ENCODE peak calls at places on chromosomes 6 and 20, in four cellular contexts. I, E, U and H are unnamed samples.

GRCh38 chr6:36906539-36906938 is 20.8 kb downstream of the C6orf89 start:
- DNase-seq in I (peak), E (peak), U (no peak), H (no peak)

GRCh38 chr6:39815356-39815755 is 23.2 kb downstream of the DAAM2 start:
- DNase-seq in I (no peak), E (no peak), U (no peak), H (no peak)

GRCh38 chr20:64138276-64138815 is 25.9 kb upstream of the MYT1 start:
- DNase-seq in I (no peak), E (no peak), U (no peak), H (peak)

GRCh38 chr6:44788387-44788981 is 401.0 kb downstream of the CDC5L start:
- DNase-seq in I (no peak), E (no peak), U (no peak), H (no peak)

GRCh38 chr6:7902221-7902620 is 8.4 kb downstream of the TXNDC5 start:
- DNase-seq in I (no peak), E (no peak), U (no peak), H (no peak)

GRCh38 chr6:70738028-70738427 is 70.3 kb downstream of the SMAP1 start:
- DNase-seq in I (no peak), E (no peak), U (no peak), H (no peak)

GRCh38 chr6:63430985-63431519 is 111.3 kb upstream of the LGSN start:
- DNase-seq in I (no peak), E (no peak), U (no peak), H (no peak)

GRCh38 chr6:31477521-31477920 is 20.4 kb upstream of the MICB start:
- DNase-seq in I (no peak), E (no peak), U (no peak), H (no peak)

GRCh38 chr20:2693996-2694471 is 1.5 kb downstream of the EBF4 start:
- DNase-seq in I (no peak), E (peak), U (no peak), H (peak)

GRCh38 chr6:110217255-110217654 is 37.0 kb downstream of the CDC40 start:
- DNase-seq in I (no peak), E (no peak), U (peak), H (no peak)

GRCh38 chr20:24986436-24987015 is 6.0 kb downstream of the APMAP start:
- DNase-seq in I (no peak), E (no peak), U (no peak), H (peak)

GRCh38 chr6:83637953-83638352 is 70.9 kb downstream of the SNAP91 start:
- DNase-seq in I (no peak), E (no peak), U (peak), H (no peak)

GRCh38 chr20:6975326-6975725 is 207.8 kb downstream of the BMP2 start:
- DNase-seq in I (no peak), E (no peak), U (no peak), H (no peak)

GRCh38 chr6:111534366-111534765 is 51.3 kb upstream of the REV3L start:
- DNase-seq in I (peak), E (peak), U (peak), H (peak)

GRCh38 chr6:33633084-33633461 is 12.0 kb downstream of the ITPR3 start:
- DNase-seq in I (no peak), E (no peak), U (no peak), H (no peak)

GRCh38 chr6:27608916-27609883 is 136.3 kb upstream of the ZNF184 start:
- DNase-seq in I (peak), E (no peak), U (peak), H (no peak)

GRCh38 chr6:139166956-139167313 is 32.1 kb downstream of the HECA start:
- DNase-seq in I (no peak), E (no peak), U (no peak), H (no peak)

GRCh38 chr6:134295953-134296553 is 21.9 kb downstream of the SGK1 start:
- DNase-seq in I (peak), E (no peak), U (peak), H (peak)

GRCh38 chr20:47691632-47692031 is 93.6 kb downstream of the SULF2 start:
- DNase-seq in I (no peak), E (no peak), U (peak), H (no peak)

GRCh38 chr6:135060076-135060475 is 5.5 kb upstream of the HBS1L start:
- DNase-seq in I (no peak), E (no peak), U (peak), H (no peak)

GRCh38 chr20:64244281-64244805 is 11.2 kb upstream of the PCMTD2 start:
- DNase-seq in I (no peak), E (peak), U (no peak), H (no peak)

GRCh38 chr6:45886776-45887175 is 128.9 kb downstream of the CLIC5 start:
- DNase-seq in I (no peak), E (no peak), U (peak), H (no peak)

GRCh38 chr6:131733376-131734016 is 22.7 kb upstream of the CTAGE9 start:
- DNase-seq in I (no peak), E (no peak), U (no peak), H (no peak)

GRCh38 chr20:9838378-9839295 is at the start of gene PAK5:
- DNase-seq in I (peak), E (peak), U (peak), H (no peak)

GRCh38 chr20:9835302-9835701 is 3.6 kb downstream of the PAK5 start:
- DNase-seq in I (no peak), E (no peak), U (no peak), H (no peak)

GRCh38 chr20:9838035-9838377 is 870 bp downstream of the PAK5 start:
- DNase-seq in I (no peak), E (no peak), U (peak), H (no peak)

GRCh38 chr20:9837634-9838033 is 1.2 kb downstream of the PAK5 start:
- DNase-seq in I (no peak), E (no peak), U (no peak), H (no peak)

DNA sequence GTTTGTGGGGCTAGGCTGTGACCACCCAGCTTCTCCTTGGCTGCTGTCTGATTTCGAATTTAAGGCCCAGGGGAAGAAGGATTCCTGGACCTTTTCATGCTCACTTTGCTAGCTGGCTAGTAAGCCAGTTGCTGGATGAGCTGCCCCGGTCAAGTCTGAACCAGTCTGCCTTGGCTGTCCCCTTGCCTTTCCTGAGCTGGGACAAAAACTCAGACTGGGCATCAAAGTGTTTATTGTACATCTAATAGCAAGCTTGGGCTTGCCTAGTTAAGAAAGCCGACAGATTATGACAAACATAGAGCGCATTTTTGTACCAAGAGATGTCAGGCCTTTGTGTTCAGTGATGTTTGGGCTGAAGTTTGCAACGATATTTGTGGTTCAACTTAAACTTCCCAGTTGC is 750 bp upstream of the PAK5 start:
- DNase-seq in I (no peak), E (no peak), U (no peak), H (no peak)
- H3K4me3 ChIP-seq in I (no peak), E (no peak), U (no peak), H (no peak)

DNA sequence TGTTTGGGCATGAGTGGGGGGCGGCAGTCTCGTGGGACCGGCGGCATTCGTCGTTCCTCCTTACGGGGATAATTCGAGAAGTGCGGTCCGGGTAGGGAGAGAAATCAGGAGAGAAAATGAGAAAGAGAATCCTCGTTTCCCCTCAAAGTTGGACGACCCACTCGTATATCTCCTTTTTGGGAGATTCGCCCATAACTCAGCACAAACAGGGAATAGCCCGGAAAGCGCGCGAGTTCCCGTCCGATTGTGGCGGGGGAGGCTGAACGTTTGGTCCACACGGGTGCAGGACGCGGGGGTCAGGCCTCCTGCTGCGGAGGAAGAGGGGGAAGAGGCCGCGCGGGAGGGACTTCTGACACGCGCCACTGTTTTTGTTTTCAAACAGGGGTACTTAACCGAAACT is 42.4 kb downstream of the POPDC3 start:
- DNase-seq in I (no peak), E (no peak), U (no peak), H (peak)
- H3K4me3 ChIP-seq in I (peak), E (peak), U (peak), H (peak)

GRCh38 chr6:3444276-3445088 is 12.4 kb downstream of the SLC22A23 start:
- DNase-seq in I (no peak), E (no peak), U (no peak), H (no peak)
- H3K4me3 ChIP-seq in I (no peak), E (no peak), U (no peak), H (no peak)

GRCh38 chr6:1390805-1391511 is 1.6 kb downstream of the FOXF2 start:
- DNase-seq in I (no peak), E (no peak), U (peak), H (no peak)
- H3K4me3 ChIP-seq in I (peak), E (peak), U (no peak), H (peak)

GRCh38 chr6:16339263-16339587 is 100.8 kb downstream of the GMPR start:
- DNase-seq in I (no peak), E (no peak), U (no peak), H (no peak)

GRCh38 chr6:16344756-16345155 is 106.4 kb downstream of the GMPR start:
- DNase-seq in I (no peak), E (no peak), U (no peak), H (no peak)

GRCh38 chr6:16345449-16346330 is 107.3 kb downstream of the GMPR start:
- DNase-seq in I (no peak), E (no peak), U (peak), H (peak)

GRCh38 chr6:16346831-16347230 is 108.4 kb downstream of the GMPR start:
- DNase-seq in I (no peak), E (no peak), U (no peak), H (no peak)

DNA sequence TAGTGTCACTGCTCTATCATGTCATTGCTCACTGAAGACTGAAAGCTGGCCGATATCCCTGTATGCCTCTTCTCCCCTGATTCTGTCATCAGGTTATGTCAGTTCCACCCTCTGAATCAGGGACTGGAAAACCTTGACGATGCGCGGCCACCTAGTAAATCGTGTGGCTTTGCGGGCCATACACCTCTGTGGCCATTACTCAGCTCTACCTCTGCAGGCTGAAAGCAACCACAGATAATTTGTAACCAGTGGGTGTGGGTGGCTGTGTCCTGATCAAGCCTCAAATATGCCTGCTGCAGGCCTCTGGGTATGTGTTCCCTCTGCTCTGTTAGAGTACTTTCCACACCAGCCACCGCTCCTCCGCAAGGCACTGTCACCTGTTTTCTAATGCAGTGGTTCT is 105.2 kb downstream of the GMPR start:
- DNase-seq in I (no peak), E (no peak), U (no peak), H (no peak)
- H3K4me3 ChIP-seq in I (no peak), E (no peak), U (no peak), H (no peak)

DNA sequence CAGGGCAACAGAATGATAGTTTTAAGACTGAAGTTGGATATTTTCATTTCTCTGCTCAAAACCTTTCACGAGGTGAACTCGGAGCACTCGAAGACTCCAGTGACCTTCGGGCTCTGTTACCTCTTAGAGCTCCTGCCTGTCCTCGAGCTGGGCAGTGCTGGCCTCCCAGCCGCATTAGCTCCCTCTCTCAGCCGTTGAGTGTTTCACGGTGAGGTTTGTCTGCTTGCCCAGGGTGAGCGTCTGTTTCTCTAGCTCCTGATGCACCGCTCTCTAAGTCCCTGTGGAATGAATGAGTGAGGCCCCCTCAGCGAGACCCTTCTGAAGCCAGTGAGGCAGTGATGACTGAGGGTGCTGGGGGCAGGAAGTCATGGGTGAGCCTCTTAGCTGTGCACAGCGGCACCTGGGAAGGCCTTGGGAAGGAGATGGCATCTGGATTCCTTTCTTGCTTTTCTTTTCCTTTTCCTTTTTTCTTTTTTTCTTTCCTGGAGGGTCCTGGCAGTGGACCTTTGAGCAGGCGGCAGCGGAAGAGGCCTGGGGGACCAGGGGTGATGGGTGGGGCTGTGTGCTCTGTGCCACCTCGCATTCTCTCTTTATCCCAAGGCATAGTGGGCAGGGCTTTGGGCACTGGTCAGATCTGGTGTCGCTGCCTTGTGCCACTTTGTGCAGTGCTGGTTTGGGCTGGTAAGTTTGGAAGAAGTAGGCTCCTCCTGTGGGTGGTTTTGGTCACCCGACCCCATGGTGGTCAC is 2.2 kb downstream of the PSMG4 start:
- DNase-seq in I (no peak), E (no peak), U (no peak), H (no peak)
- H3K4me3 ChIP-seq in I (no peak), E (peak), U (no peak), H (no peak)

DNA sequence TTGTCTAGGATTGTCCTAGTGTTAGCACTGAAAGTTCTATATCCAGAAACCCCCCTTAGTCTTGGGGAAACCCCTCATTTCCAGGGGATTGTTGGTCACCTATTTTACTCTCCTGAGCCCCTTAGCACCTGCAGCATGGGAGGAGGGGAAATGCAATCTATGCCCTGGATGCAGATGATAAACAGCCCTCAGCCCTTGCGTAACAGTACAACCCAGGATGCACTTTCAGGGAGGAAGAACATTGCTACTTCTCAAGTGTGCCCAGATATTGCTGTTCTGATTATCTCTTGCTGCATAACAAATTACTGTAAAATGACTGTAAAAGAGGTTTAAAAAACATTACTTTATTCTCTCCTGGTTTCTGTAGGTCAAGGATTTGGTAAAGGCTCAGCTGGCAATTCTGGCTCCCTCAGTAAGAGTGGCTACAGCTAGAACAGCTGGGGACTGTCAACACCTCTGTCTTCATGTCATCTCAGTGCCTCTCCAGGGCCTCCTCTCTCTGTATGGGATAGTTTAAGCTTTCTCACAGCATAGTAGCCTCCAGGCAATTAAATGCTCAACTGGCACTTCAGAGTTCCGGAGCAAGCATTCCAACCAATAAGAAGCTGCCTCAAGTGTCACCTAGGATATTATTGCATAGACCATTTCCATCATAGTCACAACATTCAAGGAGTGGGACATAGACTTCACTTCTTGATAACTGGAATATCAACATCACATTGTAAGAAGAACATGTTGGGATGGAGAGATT is 117.8 kb upstream of the FOXO3 start:
- DNase-seq in I (no peak), E (no peak), U (peak), H (no peak)
- H3K4me3 ChIP-seq in I (no peak), E (no peak), U (no peak), H (no peak)

GRCh38 chr20:32191422-32191821 is 16.1 kb downstream of the PLAGL2 start:
- DNase-seq in I (no peak), E (no peak), U (no peak), H (no peak)

GRCh38 chr20:32190608-32191415 is 16.7 kb downstream of the PLAGL2 start:
- DNase-seq in I (no peak), E (no peak), U (peak), H (no peak)

GRCh38 chr20:32189123-32189410 is 18.5 kb downstream of the PLAGL2 start:
- DNase-seq in I (no peak), E (no peak), U (no peak), H (no peak)

GRCh38 chr20:32189691-32190607 is 17.6 kb downstream of the PLAGL2 start:
- DNase-seq in I (no peak), E (peak), U (peak), H (peak)

DNA sequence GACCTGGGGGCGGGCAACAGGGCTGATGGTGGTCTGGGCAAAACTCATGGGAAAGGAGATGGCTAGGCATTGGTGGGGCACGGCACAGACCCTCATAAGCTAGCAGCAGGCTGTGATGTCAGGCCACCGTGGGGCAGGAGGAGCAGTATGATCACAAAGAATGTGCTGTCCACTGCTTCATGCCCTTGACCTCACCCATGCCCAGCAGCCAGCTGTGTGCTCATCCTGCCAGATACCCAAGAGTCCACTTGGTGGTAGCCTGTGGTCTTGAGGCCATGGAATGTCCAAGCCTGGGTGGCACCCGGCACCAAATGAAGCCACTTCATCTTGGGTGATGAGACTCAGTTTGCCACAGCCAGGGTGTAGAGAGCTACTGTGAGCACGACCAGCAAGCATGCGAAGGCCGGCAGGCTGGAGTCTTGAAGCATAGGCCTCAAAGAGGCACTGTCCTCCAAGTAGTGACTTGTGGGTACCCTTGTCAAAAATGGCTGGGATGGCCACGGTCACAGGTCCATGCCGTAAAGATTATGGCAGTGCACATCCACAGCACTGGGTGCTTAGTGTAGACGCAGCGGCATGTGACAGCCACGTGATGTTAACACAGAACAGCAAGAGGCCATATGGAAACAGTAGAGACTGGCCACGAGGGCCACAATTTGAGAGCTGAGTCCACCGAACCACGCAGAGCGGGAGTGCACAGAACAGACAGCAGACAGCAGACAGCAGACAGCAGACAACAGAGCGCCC is 19.0 kb downstream of the PLAGL2 start:
- DNase-seq in I (no peak), E (no peak), U (no peak), H (no peak)
- H3K4me3 ChIP-seq in I (no peak), E (peak), U (no peak), H (peak)